ENCODE peak calls at places on chromosomes 5 and 9, in seven cellular contexts. D is body of pancreas; I is activated CD8-positive, alpha-beta memory T cell treated with anti-CD3 and anti-CD28 coated beads, Interleukin-2, amount 50 U/mL, for 4 hours; U is heart left ventricle; X is mammary epithelial cell; G is neural crest cell; V is caudate nucleus. O is an unnamed sample.

GRCh38 chr5:54115768-54116403 is 194.5 kb downstream of the ARL15 start:
- DNase-seq in D (no peak), I (no peak), U (no peak), X (peak), G (no peak), V (no peak), O (no peak)

GRCh38 chr5:84385705-84386104 is 1.0 kb upstream of the EDIL3 start:
- DNase-seq in D (no peak), I (no peak), U (no peak), X (no peak), G (no peak), V (no peak), O (no peak)

GRCh38 chr5:147234825-147235635 is at the start of gene STK32A:
- DNase-seq in D (peak), I (no peak), U (peak), X (peak), G (peak), V (peak), O (peak)

GRCh38 chr5:64827703-64828102 is 59.0 kb downstream of the CWC27 start:
- DNase-seq in D (no peak), I (no peak), U (no peak), X (no peak), G (no peak), V (no peak), O (no peak)

GRCh38 chr5:3311443-3311842 is 284.2 kb upstream of the IRX1 start:
- DNase-seq in D (no peak), I (no peak), U (no peak), X (peak), G (no peak), V (no peak), O (no peak)

GRCh38 chr9:72305102-72305546 is 59.9 kb downstream of the ZFAND5 start:
- DNase-seq in D (peak), I (no peak), U (peak), X (no peak), G (no peak), V (peak), O (peak)

GRCh38 chr5:15574806-15575205 is 74.8 kb downstream of the FBXL7 start:
- DNase-seq in D (no peak), I (no peak), U (peak), X (no peak), G (no peak), V (no peak), O (no peak)

GRCh38 chr5:95283022-95283615 is 1.8 kb downstream of the MCTP1 start:
- DNase-seq in D (no peak), I (no peak), U (no peak), X (peak), G (no peak), V (no peak), O (no peak)

GRCh38 chr5:111530298-111530740 is 18.0 kb upstream of the STARD4 start:
- DNase-seq in D (peak), I (peak), U (peak), X (peak), G (no peak), V (no peak), O (peak)

GRCh38 chr9:129669946-129670345 is 4.5 kb downstream of the PRRX2 start:
- DNase-seq in D (no peak), I (no peak), U (no peak), X (no peak), G (no peak), V (no peak), O (no peak)

GRCh38 chr5:122463221-122463620 is 151.2 kb downstream of the SNCAIP start:
- DNase-seq in D (no peak), I (no peak), U (no peak), X (no peak), G (no peak), V (no peak), O (no peak)

GRCh38 chr9:121758693-121759092 is 107.3 kb downstream of the DAB2IP start:
- DNase-seq in D (no peak), I (no peak), U (no peak), X (no peak), G (no peak), V (no peak), O (no peak)

GRCh38 chr9:21392270-21392669 is 7.1 kb upstream of the IFNA2 start:
- DNase-seq in D (no peak), I (no peak), U (no peak), X (peak), G (no peak), V (no peak), O (no peak)

GRCh38 chr5:42590566-42590965 is 166.1 kb upstream of the CCDC152 start:
- DNase-seq in D (no peak), I (no peak), U (no peak), X (no peak), G (no peak), V (no peak), O (no peak)

GRCh38 chr9:126317513-126317912 is 9.1 kb upstream of the MVB12B start:
- DNase-seq in D (no peak), I (peak), U (no peak), X (no peak), G (no peak), V (no peak), O (no peak)

GRCh38 chr5:74493426-74493825 is 147.1 kb downstream of the ENC1 start:
- DNase-seq in D (no peak), I (no peak), U (no peak), X (no peak), G (no peak), V (no peak), O (no peak)

GRCh38 chr5:145791866-145792265 is 43.3 kb downstream of the PRELID2 start:
- DNase-seq in D (no peak), I (no peak), U (no peak), X (no peak), G (no peak), V (no peak), O (no peak)

GRCh38 chr9:129435996-129436676 is 184.8 kb downstream of the C9orf50 start:
- DNase-seq in D (no peak), I (no peak), U (peak), X (no peak), G (no peak), V (no peak), O (no peak)

GRCh38 chr9:27352457-27353188 is 55.7 kb upstream of the EQTN start:
- DNase-seq in D (no peak), I (no peak), U (no peak), X (no peak), G (no peak), V (no peak), O (no peak)

GRCh38 chr9:14779566-14780022 is 57.1 kb upstream of the CER1 start:
- DNase-seq in D (no peak), I (no peak), U (no peak), X (no peak), G (no peak), V (no peak), O (no peak)

GRCh38 chr9:125600194-125600593 is 106.8 kb downstream of the MAPKAP1 start:
- DNase-seq in D (peak), I (no peak), U (no peak), X (no peak), G (no peak), V (no peak), O (no peak)

GRCh38 chr9:13278023-13278367 is 1.5 kb downstream of the MPDZ start:
- DNase-seq in D (no peak), I (no peak), U (no peak), X (no peak), G (no peak), V (no peak), O (no peak)

GRCh38 chr9:7983361-7983974 is 183.9 kb upstream of the DMAC1 start:
- DNase-seq in D (no peak), I (no peak), U (no peak), X (no peak), G (no peak), V (peak), O (no peak)

GRCh38 chr9:101398930-101399640 is 434 bp downstream of the ZNF189 start:
- DNase-seq in D (peak), I (no peak), U (peak), X (peak), G (no peak), V (no peak), O (no peak)

GRCh38 chr5:135827965-135828792 is 6.3 kb upstream of the SLC25A48 start:
- DNase-seq in D (no peak), I (no peak), U (no peak), X (no peak), G (no peak), V (no peak), O (peak)

GRCh38 chr5:87400305-87400899 is 12.3 kb downstream of the CCNH start:
- DNase-seq in D (no peak), I (no peak), U (no peak), X (peak), G (no peak), V (no peak), O (no peak)

GRCh38 chr9:71755869-71756268 is 12.4 kb downstream of the CEMIP2 start:
- DNase-seq in D (no peak), I (no peak), U (no peak), X (no peak), G (no peak), V (no peak), O (no peak)

GRCh38 chr5:115329475-115329874 is 33.0 kb upstream of the CCDC112 start:
- DNase-seq in D (no peak), I (no peak), U (no peak), X (no peak), G (no peak), V (peak), O (no peak)

GRCh38 chr9:125631391-125632085 is 75.5 kb downstream of the MAPKAP1 start:
- DNase-seq in D (no peak), I (no peak), U (no peak), X (peak), G (no peak), V (peak), O (no peak)

GRCh38 chr9:118222375-118222774 is 518.2 kb downstream of the TLR4 start:
- DNase-seq in D (no peak), I (no peak), U (no peak), X (no peak), G (no peak), V (peak), O (no peak)

GRCh38 chr9:76677481-76678055 is 86.7 kb upstream of the PCA3 start:
- DNase-seq in D (no peak), I (no peak), U (no peak), X (no peak), G (no peak), V (no peak), O (no peak)

GRCh38 chr9:74683322-74683721 is 186.2 kb downstream of the RORB start:
- DNase-seq in D (no peak), I (no peak), U (no peak), X (no peak), G (no peak), V (peak), O (no peak)

GRCh38 chr5:120803282-120803681 is 339.2 kb downstream of the PRR16 start:
- DNase-seq in D (no peak), I (no peak), U (no peak), X (peak), G (no peak), V (no peak), O (no peak)

GRCh38 chr5:2991884-2992283 is 240.4 kb upstream of the IRX2 start:
- DNase-seq in D (peak), I (no peak), U (no peak), X (no peak), G (no peak), V (no peak), O (no peak)

GRCh38 chr9:131324736-131325679 is 35.5 kb downstream of the PLPP7 start:
- DNase-seq in D (no peak), I (no peak), U (peak), X (no peak), G (no peak), V (no peak), O (no peak)

GRCh38 chr9:4066120-4066519 is 233.7 kb downstream of the GLIS3 start:
- DNase-seq in D (no peak), I (no peak), U (no peak), X (no peak), G (no peak), V (no peak), O (no peak)

GRCh38 chr5:57784106-57784505 is 301.5 kb upstream of the ACTBL2 start:
- DNase-seq in D (no peak), I (no peak), U (no peak), X (no peak), G (no peak), V (no peak), O (no peak)

GRCh38 chr5:150600951-150601773 is 39.3 kb upstream of the SYNPO start:
- DNase-seq in D (no peak), I (no peak), U (peak), X (peak), G (no peak), V (no peak), O (no peak)

O was measured in lung.